ENCODE peak calls at places on chromosomes 4 and X, in ten cellular contexts. C, R, U, J, S, Z, M, B, Q and H are unnamed samples.

GRCh38 chr4:94642561-94642866 is 115.2 kb upstream of the BMPR1B start:
- DNase-seq in C (no peak), R (no peak), U (no peak), J (no peak), S (no peak), Z (no peak), M (no peak), B (no peak), Q (peak), H (no peak)

GRCh38 chr4:176789955-176790354 is 2.8 kb downstream of the VEGFC start:
- DNase-seq in C (no peak), R (no peak), U (no peak), J (no peak), S (peak), Z (peak), M (no peak), B (peak), Q (no peak), H (no peak)

GRCh38 chr4:182314537-182314936 is 71.3 kb downstream of the TENM3 start:
- DNase-seq in C (no peak), R (no peak), U (no peak), J (no peak), S (no peak), Z (no peak), M (no peak), B (no peak), Q (no peak), H (no peak)

GRCh38 chr4:73883306-73883705 is 14.1 kb downstream of the CXCL1 start:
- DNase-seq in C (no peak), R (no peak), U (no peak), J (no peak), S (no peak), Z (no peak), M (no peak), B (peak), Q (peak), H (no peak)

GRCh38 chrX:39895228-39896110 is 202.3 kb downstream of the BCOR start:
- DNase-seq in C (no peak), R (no peak), U (no peak), J (no peak), S (no peak), Z (no peak), M (no peak), B (no peak), Q (no peak), H (no peak)

GRCh38 chrX:11130142-11130541 is 19.0 kb downstream of the HCCS start:
- DNase-seq in C (no peak), R (no peak), U (no peak), J (no peak), S (no peak), Z (peak), M (no peak), B (no peak), Q (no peak), H (no peak)

GRCh38 chr4:7103031-7103598 is 35.3 kb upstream of the GRPEL1 start:
- DNase-seq in C (peak), R (peak), U (peak), J (peak), S (peak), Z (peak), M (peak), B (peak), Q (peak), H (peak)

GRCh38 chrX:153871451-153871850 is 14.5 kb downstream of the L1CAM start:
- DNase-seq in C (no peak), R (no peak), U (no peak), J (no peak), S (no peak), Z (no peak), M (no peak), B (no peak), Q (no peak), H (no peak)

GRCh38 chr4:125331116-125331515 is 16.4 kb downstream of the FAT4 start:
- DNase-seq in C (no peak), R (no peak), U (no peak), J (no peak), S (no peak), Z (no peak), M (no peak), B (no peak), Q (no peak), H (no peak)

GRCh38 chr4:7034262-7035081 is 8.7 kb upstream of the TADA2B start:
- DNase-seq in C (no peak), R (no peak), U (no peak), J (no peak), S (peak), Z (no peak), M (no peak), B (no peak), Q (peak), H (no peak)

GRCh38 chrX:103845165-103845653 is 13.2 kb upstream of the RAB9B start:
- DNase-seq in C (peak), R (peak), U (peak), J (peak), S (peak), Z (peak), M (peak), B (peak), Q (peak), H (peak)